ENCODE peak calls at places on chromosomes 2 and 18, in nine cellular contexts. W, P, L, V, I, Q, D, O and H are unnamed samples. For H3K4me1, the result is how much of the 10 kb centered on the place peaks cover.

GRCh38 chr2:58908501-58909154 is 667.5 kb upstream of the FANCL start:
- DNase-seq in W (no peak), P (no peak), L (no peak), V (no peak), I (no peak), Q (no peak), D (no peak), O (no peak), H (no peak)

GRCh38 chr2:115443550-115444185 is 1001.2 kb downstream of the DPP10 start:
- DNase-seq in W (no peak), P (no peak), L (no peak), V (no peak), I (no peak), Q (peak), D (no peak), O (no peak), H (no peak)

GRCh38 chr2:68368657-68369339 is 3.7 kb downstream of the PLEK start:
- DNase-seq in W (no peak), P (no peak), L (no peak), V (no peak), I (peak), Q (peak), D (no peak), O (no peak), H (no peak)

GRCh38 chr2:8477511-8478132 is 204.2 kb upstream of the ID2 start:
- DNase-seq in W (peak), P (no peak), L (no peak), V (no peak), I (no peak), Q (no peak), D (no peak), O (peak), H (no peak)

GRCh38 chr2:15634846-15635490 is 43.3 kb downstream of the DDX1 start:
- DNase-seq in W (no peak), P (no peak), L (no peak), V (no peak), I (no peak), Q (no peak), D (no peak), O (no peak), H (no peak)

GRCh38 chr18:42086288-42086687 is 131.3 kb downstream of the PIK3C3 start:
- DNase-seq in W (no peak), P (no peak), L (no peak), V (no peak), I (no peak), Q (no peak), D (no peak), O (no peak), H (no peak)

GRCh38 chr2:144678741-144679140 is 158.8 kb upstream of the ZEB2 start:
- DNase-seq in W (no peak), P (no peak), L (no peak), V (no peak), I (no peak), Q (no peak), D (no peak), O (no peak), H (no peak)

GRCh38 chr2:190625691-190626090 is 23.2 kb upstream of the NAB1 start:
- DNase-seq in W (no peak), P (no peak), L (no peak), V (no peak), I (no peak), Q (no peak), D (no peak), O (no peak), H (no peak)

GRCh38 chr2:237882510-237883481 is 23.4 kb downstream of the RAMP1 start:
- DNase-seq in W (no peak), P (no peak), L (no peak), V (no peak), I (no peak), Q (no peak), D (no peak), O (no peak), H (peak)
- H3K4me1 ChIP-seq in W (under half), P (under half), L (under half), V (under half), I (under half), Q (under half), D (under half), O (under half), H (under half)

GRCh38 chr2:208101716-208102631 is 22.4 kb downstream of the CRYGD start:
- DNase-seq in W (no peak), P (no peak), L (no peak), V (no peak), I (peak), Q (peak), D (no peak), O (no peak), H (no peak)
- TF ChIP-seq CTCF in W (no peak), P (no peak), L (no peak), V (no peak), I (peak), Q (peak), D (peak), O (no peak), H (no peak)

GRCh38 chr2:230874456-230874855 is 9.7 kb downstream of the ITM2C start:
- DNase-seq in W (no peak), P (no peak), L (no peak), V (peak), I (no peak), Q (no peak), D (no peak), O (peak), H (no peak)

GRCh38 chr2:230873670-230874401 is 9.1 kb downstream of the ITM2C start:
- DNase-seq in W (no peak), P (no peak), L (no peak), V (peak), I (no peak), Q (no peak), D (no peak), O (peak), H (no peak)

GRCh38 chr2:230874876-230875275 is 10.1 kb downstream of the ITM2C start:
- DNase-seq in W (no peak), P (no peak), L (peak), V (peak), I (no peak), Q (no peak), D (no peak), O (no peak), H (no peak)

GRCh38 chr2:230877131-230877736 is 12.5 kb downstream of the ITM2C start:
- DNase-seq in W (no peak), P (no peak), L (peak), V (no peak), I (no peak), Q (no peak), D (peak), O (peak), H (no peak)

GRCh38 chr2:230875347-230876315 is 10.9 kb downstream of the ITM2C start:
- DNase-seq in W (no peak), P (no peak), L (peak), V (peak), I (no peak), Q (no peak), D (no peak), O (peak), H (no peak)
- H3K4me1 ChIP-seq in W (under half), P (under half), L (under half), V (under half), I (under half), Q (under half), D (under half), O (under half), H (under half)

GRCh38 chr18:23238152-23238531 is 102.9 kb downstream of the CABLES1 start:
- DNase-seq in W (peak), P (no peak), L (peak), V (peak), I (no peak), Q (no peak), D (no peak), O (no peak), H (no peak)

GRCh38 chr18:23238651-23239349 is 103.5 kb downstream of the CABLES1 start:
- DNase-seq in W (peak), P (no peak), L (no peak), V (no peak), I (no peak), Q (no peak), D (no peak), O (no peak), H (no peak)

GRCh38 chr18:23236876-23237468 is 101.7 kb downstream of the CABLES1 start:
- DNase-seq in W (no peak), P (no peak), L (no peak), V (no peak), I (no peak), Q (no peak), D (no peak), O (no peak), H (no peak)

GRCh38 chr18:23239350-23239692 is 104.0 kb downstream of the CABLES1 start:
- DNase-seq in W (no peak), P (no peak), L (no peak), V (no peak), I (no peak), Q (no peak), D (no peak), O (no peak), H (no peak)

DNA sequence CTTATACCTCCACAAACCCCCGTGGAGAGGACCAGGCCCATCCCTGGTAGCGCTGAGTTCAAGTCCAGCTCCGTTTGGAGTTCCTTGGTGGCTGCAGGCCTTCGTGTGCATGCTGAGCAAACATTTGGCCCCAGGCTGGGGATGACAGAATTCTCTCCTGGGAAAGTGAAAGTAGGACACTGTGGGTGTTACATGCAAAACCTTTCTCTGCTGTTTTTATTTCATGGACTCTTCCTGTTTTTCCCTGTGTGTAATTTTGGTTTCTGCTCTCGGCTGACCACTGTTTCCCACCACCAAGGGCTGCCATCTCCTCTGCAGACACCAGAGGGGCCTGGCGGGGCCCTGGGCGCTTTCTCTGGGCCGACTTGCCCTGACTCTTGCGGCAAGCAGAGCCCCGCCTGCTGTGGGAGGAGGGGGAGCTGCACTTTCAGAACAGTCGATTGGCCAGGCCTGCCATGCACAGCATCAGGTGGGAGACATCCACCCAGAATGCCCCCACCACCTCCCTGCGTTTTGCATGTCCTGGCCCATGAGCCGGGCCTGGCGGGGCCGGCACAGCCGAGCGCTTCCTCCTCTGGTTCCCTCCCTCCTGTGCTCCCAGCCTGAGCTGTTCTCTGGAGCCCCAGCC is 102.4 kb downstream of the CABLES1 start:
- DNase-seq in W (peak), P (no peak), L (peak), V (peak), I (no peak), Q (peak), D (peak), O (peak), H (no peak)
- TF ChIP-seq CTCF in W (peak), P (no peak), L (peak), V (peak), I (no peak), Q (peak), D (peak), O (no peak), H (no peak)

GRCh38 chr2:96503637-96504243 is 1.4 kb downstream of the NEURL3 start:
- DNase-seq in W (no peak), P (no peak), L (no peak), V (no peak), I (no peak), Q (no peak), D (no peak), O (no peak), H (no peak)
- H3K4me1 ChIP-seq in W (under half), P (under half), L (under half), V (under half), I (under half), Q (under half), D (under half), O (under half), H (under half)

GRCh38 chr2:146048141-146048540 is 1528.2 kb upstream of the ZEB2 start:
- DNase-seq in W (no peak), P (no peak), L (no peak), V (no peak), I (no peak), Q (no peak), D (no peak), O (no peak), H (no peak)
- TF ChIP-seq CTCF in W (no peak), P (no peak), L (no peak), V (no peak), I (no peak), Q (no peak), D (no peak), O (no peak), H (no peak)

DNA sequence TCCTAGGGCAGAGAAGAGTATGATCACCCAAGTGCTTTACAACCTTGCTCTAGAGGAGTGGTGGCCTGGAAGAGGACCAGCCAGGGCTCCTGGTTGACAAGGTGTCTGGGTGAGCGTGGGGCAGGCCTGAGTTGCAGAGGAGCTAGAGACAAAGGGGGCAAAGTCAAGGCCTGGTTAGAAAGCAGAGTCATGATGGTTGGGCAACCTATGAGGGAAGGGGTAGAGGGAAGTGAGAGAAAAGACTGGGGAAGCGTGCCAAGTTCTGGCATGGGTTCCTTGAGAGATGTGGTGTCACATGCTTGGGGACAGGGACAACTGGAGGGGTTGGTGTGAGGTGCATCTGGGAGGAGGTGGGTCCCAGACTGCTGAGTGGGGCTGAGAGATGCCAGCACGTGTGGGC is 13.5 kb downstream of the ZFP36L2 start:
- DNase-seq in W (peak), P (no peak), L (peak), V (peak), I (no peak), Q (no peak), D (no peak), O (no peak), H (peak)
- H3K4me1 ChIP-seq in W (under half), P (under half), L (under half), V (under half), I (under half), Q (under half), D (under half), O (under half), H (under half)

DNA sequence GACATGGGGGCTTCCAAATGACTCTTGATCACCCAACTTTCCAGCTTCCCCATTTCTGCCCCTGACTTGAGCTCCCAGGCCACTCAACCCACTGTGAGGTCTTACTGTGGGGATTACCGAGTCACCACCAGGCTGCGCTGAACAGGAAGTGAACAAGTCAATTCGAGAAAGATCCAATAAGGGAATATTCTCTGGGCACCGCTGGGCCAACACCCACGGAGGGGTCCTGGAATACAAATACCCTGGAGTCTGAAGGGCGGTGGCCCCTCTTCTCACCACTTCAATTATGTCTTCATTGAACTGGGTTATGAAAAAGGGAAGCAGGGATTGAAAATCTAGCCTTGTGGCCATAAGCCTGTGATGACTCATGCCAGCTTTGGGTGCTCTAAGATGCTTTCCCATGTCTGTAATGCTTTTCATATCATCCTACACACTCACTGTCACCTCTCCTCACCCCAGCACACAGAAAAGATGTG is 37.7 kb downstream of the BCL11A start:
- DNase-seq in W (no peak), P (no peak), L (no peak), V (no peak), I (no peak), Q (no peak), D (peak), O (no peak), H (no peak)
- TF ChIP-seq CTCF in W (no peak), P (no peak), L (no peak), V (no peak), I (no peak), Q (no peak), D (no peak), O (no peak), H (no peak)

GRCh38 chr2:37625781-37626548 is 45.5 kb downstream of the CDC42EP3 start:
- DNase-seq in W (no peak), P (peak), L (peak), V (no peak), I (no peak), Q (no peak), D (no peak), O (no peak), H (peak)
- H3K4me1 ChIP-seq in W (under half), P (half or more), L (under half), V (under half), I (under half), Q (under half), D (under half), O (under half), H (under half)